ENCODE peak calls at places on chromosomes 12 and 14, in four cellular contexts. E, F, P and U are unnamed samples.

GRCh38 chr12:107079172-107080011 is 14.0 kb downstream of the CRY1 start:
- DNase-seq in E (no peak), F (peak), P (no peak), U (peak)

GRCh38 chr14:68975667-68976066 is 3.4 kb downstream of the ACTN1 start:
- DNase-seq in F (no peak), P (no peak), E (no peak), U (no peak)

GRCh38 chr14:105317546-105317945 is 3.0 kb downstream of the PACS2 start:
- DNase-seq in F (no peak), E (no peak), P (peak), U (no peak)

GRCh38 chr12:30508205-30508967 is 187.3 kb downstream of the IPO8 start:
- DNase-seq in E (no peak), F (no peak), P (no peak), U (no peak)

GRCh38 chr12:65308001-65308400 is 29.5 kb downstream of the MSRB3 start:
- DNase-seq in P (no peak), E (no peak), F (no peak), U (no peak)

GRCh38 chr12:19382111-19382526 is 57.2 kb upstream of the AEBP2 start:
- DNase-seq in E (no peak), P (no peak), F (peak), U (no peak)

GRCh38 chr14:70776197-70776596 is 33.1 kb downstream of the MAP3K9 start:
- DNase-seq in P (no peak), E (no peak), F (peak), U (no peak)

GRCh38 chr14:91063119-91063518 is 2.7 kb upstream of the RPS6KA5 start:
- DNase-seq in F (peak), E (no peak), P (no peak), U (peak)

GRCh38 chr14:68146812-68147211 is 327.2 kb downstream of the RAD51B start:
- DNase-seq in E (no peak), P (no peak), F (no peak), U (no peak)

GRCh38 chr14:31090872-31091764 is 64.9 kb upstream of the STRN3 start:
- DNase-seq in P (no peak), F (no peak), E (no peak), U (no peak)

GRCh38 chr12:63047146-63047545 is 103.9 kb downstream of the AVPR1A start:
- DNase-seq in E (no peak), F (no peak), P (no peak), U (no peak)